ENCODE peak calls at places on chromosomes 3 and 15, in nine cellular contexts. V is CD8-positive, alpha-beta T cell; D is GM06990; Y is transverse colon; Q is adrenal gland; E is mucosa of descending colon; P is psoas muscle; N is GM23338; T is upper lobe of right lung. B is an unnamed sample.

GRCh38 chr3:173650596-173650995 is 253.1 kb downstream of the NLGN1 start:
- DNase-seq in V (no peak), D (no peak), Y (no peak), Q (no peak), E (no peak), P (no peak), N (no peak), T (no peak), B (no peak)

GRCh38 chr3:49151610-49152009 is 14.5 kb downstream of the CCDC71 start:
- DNase-seq in V (no peak), D (no peak), Y (no peak), Q (no peak), E (no peak), P (no peak), N (peak; percentile 18), T (no peak), B (no peak)

GRCh38 chr15:39594764-39595620 is 14.1 kb downstream of the THBS1 start:
- DNase-seq in V (no peak), D (no peak), Y (no peak), Q (no peak), E (no peak), P (no peak), N (no peak), T (no peak), B (no peak)

GRCh38 chr3:15102833-15103232 is 3.9 kb upstream of the RBSN start:
- DNase-seq in V (no peak), D (no peak), Y (no peak), Q (no peak), E (no peak), P (no peak), N (peak; percentile 26), T (no peak), B (no peak)

GRCh38 chr3:181582619-181583018 is 129.1 kb upstream of the SOX2 start:
- DNase-seq in V (no peak), D (no peak), Y (no peak), Q (no peak), E (no peak), P (no peak), N (no peak), T (no peak), B (no peak)

GRCh38 chr3:120160050-120160449 is 65.8 kb upstream of the GSK3B start:
- DNase-seq in V (no peak), D (no peak), Y (peak; percentile 20), Q (no peak), E (no peak), P (peak; percentile 81), N (peak; percentile 30), T (peak; percentile 79), B (peak; percentile 73)

GRCh38 chr15:70539409-70539808 is 223.9 kb downstream of the UACA start:
- DNase-seq in V (no peak), D (no peak), Y (no peak), Q (no peak), E (no peak), P (no peak), N (no peak), T (no peak), B (no peak)

GRCh38 chr3:143010024-143010423 is 8.7 kb downstream of the U2SURP start:
- DNase-seq in V (no peak), D (no peak), Y (no peak), Q (no peak), E (no peak), P (no peak), N (no peak), T (no peak), B (no peak)

GRCh38 chr3:26799679-26800317 is 177.2 kb downstream of the LRRC3B start:
- DNase-seq in V (no peak), D (no peak), Y (no peak), Q (no peak), E (no peak), P (no peak), N (no peak), T (no peak), B (no peak)

GRCh38 chr15:55628369-55628730 is 40.2 kb upstream of the PYGO1 start:
- DNase-seq in V (no peak), D (no peak), Y (no peak), Q (no peak), E (no peak), P (no peak), N (no peak), T (no peak), B (no peak)

GRCh38 chr3:100401674-100402036 is 316 bp downstream of the LNP1 start:
- DNase-seq in V (peak; percentile 82), D (no peak), Y (peak; percentile 29), Q (peak; percentile 26), E (peak; percentile 59), P (peak; percentile 54), N (peak; percentile 68), T (peak; percentile 66), B (no peak)

GRCh38 chr15:66741646-66742045 is 39.6 kb downstream of the SMAD6 start:
- DNase-seq in V (no peak), D (no peak), Y (no peak), Q (no peak), E (no peak), P (no peak), N (no peak), T (no peak), B (no peak)

GRCh38 chr3:69197455-69197854 is 75.1 kb upstream of the LMOD3 start:
- DNase-seq in V (no peak), D (no peak), Y (no peak), Q (no peak), E (no peak), P (no peak), N (peak; percentile 21), T (no peak), B (no peak)

GRCh38 chr3:50687127-50687751 is 12.5 kb downstream of the DOCK3 start:
- DNase-seq in V (no peak), D (no peak), Y (no peak), Q (no peak), E (no peak), P (no peak), N (no peak), T (no peak), B (no peak)

GRCh38 chr15:85543741-85544155 is 163.3 kb downstream of the AKAP13 start:
- DNase-seq in V (peak; percentile 78), D (no peak), Y (peak; percentile 89), Q (peak; percentile 53), E (peak; percentile 86), P (peak; percentile 60), N (peak; percentile 76), T (peak; percentile 89), B (peak; percentile 86)

GRCh38 chr3:31399270-31399669 is 133.5 kb upstream of the STT3B start:
- DNase-seq in V (no peak), D (no peak), Y (no peak), Q (no peak), E (no peak), P (no peak), N (no peak), T (no peak), B (no peak)

GRCh38 chr3:175743733-175744400 is 884.7 kb downstream of the NAALADL2 start:
- DNase-seq in V (no peak), D (no peak), Y (no peak), Q (no peak), E (no peak), P (no peak), N (no peak), T (no peak), B (no peak)

GRCh38 chr15:88647362-88648105 is 8.7 kb downstream of the ISG20 start:
- DNase-seq in V (no peak), D (no peak), Y (peak; percentile 50), Q (no peak), E (peak; percentile 57), P (no peak), N (no peak), T (no peak), B (peak; percentile 87)

GRCh38 chr3:127762077-127762786 is 60.1 kb downstream of the MGLL start:
- DNase-seq in V (no peak), D (peak; percentile 68), Y (peak; percentile 51), Q (no peak), E (peak; percentile 41), P (peak; percentile 67), N (no peak), T (no peak), B (no peak)

GRCh38 chr3:50503504-50503903 is at the start of gene CACNA2D2:
- DNase-seq in V (peak; percentile 77), D (peak; percentile 18), Y (peak; percentile 63), Q (peak; percentile 31), E (peak; percentile 73), P (peak; percentile 84), N (peak; percentile 77), T (peak; percentile 88), B (peak; percentile 82)

GRCh38 chr3:176920806-176921205 is 276.5 kb downstream of the TBL1XR1 start:
- DNase-seq in V (no peak), D (no peak), Y (no peak), Q (no peak), E (no peak), P (no peak), N (no peak), T (no peak), B (no peak)

GRCh38 chr3:1439395-1439794 is 346.6 kb downstream of the CNTN6 start:
- DNase-seq in V (no peak), D (no peak), Y (peak; percentile 35), Q (no peak), E (peak; percentile 50), P (no peak), N (peak; percentile 69), T (no peak), B (peak; percentile 27)

DNA sequence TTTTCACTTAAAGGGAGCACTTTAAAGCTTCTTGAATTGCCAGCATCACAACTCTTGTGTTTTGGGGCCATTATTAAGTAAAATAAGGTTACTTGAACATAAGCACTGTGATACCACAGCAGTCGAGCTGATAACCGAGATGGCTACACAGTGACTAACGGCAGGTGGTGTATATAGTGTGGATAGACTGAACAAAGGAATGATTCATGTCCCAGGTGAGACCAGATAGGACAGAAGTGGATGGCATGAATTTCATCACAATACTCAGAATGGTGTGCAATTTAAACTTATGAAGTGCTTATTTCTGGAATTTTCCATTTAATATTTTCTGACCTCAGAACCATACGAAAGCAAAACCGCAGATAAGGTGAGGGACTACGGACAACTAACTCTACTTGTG is 40.2 kb downstream of the PBRM1 start:
- DNase-seq in V (no peak), D (no peak), Y (no peak), Q (no peak), E (no peak), P (no peak), N (no peak), T (no peak), B (no peak)
- H3K36me3 ChIP-seq in V (peaks cover 33% of the 10 kb centered on the region), D (peaks cover 16% of the 10 kb centered on the region), Y (no peaks in the 10 kb centered on the region), Q (peaks cover 71% of the 10 kb centered on the region), E (no peaks in the 10 kb centered on the region), P (peaks cover 18% of the 10 kb centered on the region), N (peaks cover 26% of the 10 kb centered on the region), T (peaks cover 99% of the 10 kb centered on the region), B (peaks cover 100% of the 10 kb centered on the region)

GRCh38 chr15:43135351-43135750 is 2.0 kb downstream of the TMEM62 start:
- DNase-seq in V (no peak), D (no peak), Y (no peak), Q (no peak), E (no peak), P (no peak), N (peak; percentile 13), T (no peak), B (no peak)
- H3K4me3 ChIP-seq in V (no peak overlapping the region), D (no peak overlapping the region), Y (no peak overlapping the region), Q (no peak overlapping the region), E (no peak overlapping the region), P (no peak overlapping the region), N (no peak overlapping the region), T (no peak overlapping the region), B (no peak overlapping the region)

GRCh38 chr3:168040624-168041208 is 55.0 kb downstream of the GOLIM4 start:
- DNase-seq in V (no peak), D (no peak), Y (no peak), Q (no peak), E (no peak), P (no peak), N (peak; percentile 84), T (no peak), B (no peak)
- H3K36me3 ChIP-seq in V (no peaks in the 10 kb centered on the region), D (peaks cover 2% of the 10 kb centered on the region), Y (no peaks in the 10 kb centered on the region), Q (peaks cover 12% of the 10 kb centered on the region), E (no peaks in the 10 kb centered on the region), P (peaks cover 5% of the 10 kb centered on the region), N (no peaks in the 10 kb centered on the region), T (peaks cover 55% of the 10 kb centered on the region), B (no peaks in the 10 kb centered on the region)

GRCh38 chr15:96355561-96356129 is 25.1 kb downstream of the NR2F2 start:
- DNase-seq in V (no peak), D (no peak), Y (no peak), Q (no peak), E (no peak), P (peak; percentile 38), N (peak; percentile 6), T (no peak), B (no peak)
- H3K4me3 ChIP-seq in V (no peak overlapping the region), D (no peak overlapping the region), Y (no peak overlapping the region), Q (no peak overlapping the region), E (no peak overlapping the region), P (no peak overlapping the region), N (no peak overlapping the region), T (peak overlapping the region; percentile 55), B (peak overlapping the region; percentile 51)